ENCODE peak calls at places on chromosome 17, in ten cellular contexts. One of them, this sample, is unnamed. For H3K9me3, the result is how much of the 10 kb centered on the place peaks cover.

GRCh38 chr17:44257815-44258750 is 9.9 kb downstream of the SLC4A1 start:
- DNase-seq in ascending aorta: no peak
- DNase-seq in transverse colon: no peak
- DNase-seq in psoas muscle: no peak
- DNase-seq in effector memory CD4-positive, alpha-beta T cell: no peak
- DNase-seq in mammary epithelial cell: no peak
- DNase-seq in GM23248: no peak
- DNase-seq in endodermal cell: no peak
- DNase-seq in HepG2: no peak
- DNase-seq in ovary: no peak
- DNase-seq in this sample: no peak

GRCh38 chr17:7023576-7024401 is 939 bp downstream of the BCL6B start:
- DNase-seq in ascending aorta: peak
- DNase-seq in transverse colon: peak
- DNase-seq in psoas muscle: peak
- DNase-seq in effector memory CD4-positive, alpha-beta T cell: peak
- DNase-seq in mammary epithelial cell: peak
- DNase-seq in GM23248: peak
- DNase-seq in endodermal cell: peak
- DNase-seq in HepG2: no peak
- DNase-seq in ovary: peak
- DNase-seq in this sample: peak

GRCh38 chr17:62794666-62794971 is 13.5 kb downstream of the MARCHF10 start:
- DNase-seq in ascending aorta: peak
- DNase-seq in transverse colon: no peak
- DNase-seq in psoas muscle: no peak
- DNase-seq in effector memory CD4-positive, alpha-beta T cell: no peak
- DNase-seq in mammary epithelial cell: no peak
- DNase-seq in GM23248: no peak
- DNase-seq in endodermal cell: no peak
- DNase-seq in HepG2: no peak
- DNase-seq in ovary: no peak
- DNase-seq in this sample: no peak

GRCh38 chr17:6239237-6239798 is 169.1 kb downstream of the WSCD1 start:
- DNase-seq in ascending aorta: no peak
- DNase-seq in transverse colon: no peak
- DNase-seq in psoas muscle: no peak
- DNase-seq in effector memory CD4-positive, alpha-beta T cell: no peak
- DNase-seq in mammary epithelial cell: peak
- DNase-seq in GM23248: no peak
- DNase-seq in endodermal cell: peak
- DNase-seq in HepG2: no peak
- DNase-seq in ovary: no peak
- DNase-seq in this sample: no peak

GRCh38 chr17:9676742-9677387 is 31.5 kb downstream of the USP43 start:
- DNase-seq in ascending aorta: no peak
- DNase-seq in transverse colon: no peak
- DNase-seq in psoas muscle: no peak
- DNase-seq in effector memory CD4-positive, alpha-beta T cell: no peak
- DNase-seq in mammary epithelial cell: peak
- DNase-seq in GM23248: peak
- DNase-seq in endodermal cell: peak
- DNase-seq in HepG2: peak
- DNase-seq in ovary: no peak
- DNase-seq in this sample: no peak

GRCh38 chr17:8941980-8942617 is 23.4 kb downstream of the PIK3R5 start:
- DNase-seq in ascending aorta: no peak
- DNase-seq in transverse colon: no peak
- DNase-seq in psoas muscle: no peak
- DNase-seq in effector memory CD4-positive, alpha-beta T cell: no peak
- DNase-seq in mammary epithelial cell: no peak
- DNase-seq in GM23248: no peak
- DNase-seq in endodermal cell: no peak
- DNase-seq in HepG2: no peak
- DNase-seq in ovary: no peak
- DNase-seq in this sample: no peak

GRCh38 chr17:57707892-57708291 is 37.2 kb downstream of the CCDC182 start:
- DNase-seq in ascending aorta: peak
- DNase-seq in transverse colon: no peak
- DNase-seq in psoas muscle: peak
- DNase-seq in effector memory CD4-positive, alpha-beta T cell: no peak
- DNase-seq in mammary epithelial cell: no peak
- DNase-seq in GM23248: peak
- DNase-seq in endodermal cell: peak
- DNase-seq in HepG2: no peak
- DNase-seq in ovary: peak
- DNase-seq in this sample: no peak

GRCh38 chr17:79027274-79027924 is 3.4 kb downstream of the C1QTNF1 start:
- DNase-seq in ascending aorta: peak
- DNase-seq in transverse colon: no peak
- DNase-seq in psoas muscle: no peak
- DNase-seq in effector memory CD4-positive, alpha-beta T cell: no peak
- DNase-seq in mammary epithelial cell: no peak
- DNase-seq in GM23248: peak
- DNase-seq in endodermal cell: peak
- DNase-seq in HepG2: peak
- DNase-seq in ovary: peak
- DNase-seq in this sample: no peak

GRCh38 chr17:36949461-36949927 is 740 bp downstream of the AATF start:
- DNase-seq in ascending aorta: no peak
- DNase-seq in transverse colon: no peak
- DNase-seq in psoas muscle: no peak
- DNase-seq in effector memory CD4-positive, alpha-beta T cell: no peak
- DNase-seq in mammary epithelial cell: no peak
- DNase-seq in GM23248: no peak
- DNase-seq in endodermal cell: no peak
- DNase-seq in HepG2: peak
- DNase-seq in ovary: no peak
- DNase-seq in this sample: no peak

GRCh38 chr17:51445934-51446333 is 185.6 kb downstream of the UTP18 start:
- DNase-seq in ascending aorta: no peak
- DNase-seq in transverse colon: no peak
- DNase-seq in psoas muscle: no peak
- DNase-seq in effector memory CD4-positive, alpha-beta T cell: no peak
- DNase-seq in mammary epithelial cell: no peak
- DNase-seq in GM23248: no peak
- DNase-seq in endodermal cell: peak
- DNase-seq in HepG2: no peak
- DNase-seq in ovary: no peak
- DNase-seq in this sample: no peak
- H3K9me3 ChIP-seq in ascending aorta: under half
- H3K9me3 ChIP-seq in transverse colon: under half
- H3K9me3 ChIP-seq in psoas muscle: under half
- H3K9me3 ChIP-seq in effector memory CD4-positive, alpha-beta T cell: under half
- H3K9me3 ChIP-seq in mammary epithelial cell: under half
- H3K9me3 ChIP-seq in GM23248: under half
- H3K9me3 ChIP-seq in endodermal cell: under half
- H3K9me3 ChIP-seq in HepG2: under half
- H3K9me3 ChIP-seq in ovary: under half
- H3K9me3 ChIP-seq in this sample: under half

GRCh38 chr17:21530311-21530710 is 154.2 kb downstream of the KCNJ12 start:
- DNase-seq in ascending aorta: no peak
- DNase-seq in transverse colon: no peak
- DNase-seq in psoas muscle: no peak
- DNase-seq in effector memory CD4-positive, alpha-beta T cell: no peak
- DNase-seq in mammary epithelial cell: no peak
- DNase-seq in GM23248: no peak
- DNase-seq in endodermal cell: no peak
- DNase-seq in HepG2: no peak
- DNase-seq in ovary: no peak
- DNase-seq in this sample: no peak

GRCh38 chr17:21530841-21531240 is 154.7 kb downstream of the KCNJ12 start:
- DNase-seq in ascending aorta: no peak
- DNase-seq in transverse colon: no peak
- DNase-seq in psoas muscle: no peak
- DNase-seq in effector memory CD4-positive, alpha-beta T cell: no peak
- DNase-seq in mammary epithelial cell: no peak
- DNase-seq in GM23248: no peak
- DNase-seq in endodermal cell: no peak
- DNase-seq in HepG2: no peak
- DNase-seq in ovary: no peak
- DNase-seq in this sample: no peak

GRCh38 chr17:21525464-21526130 is 149.4 kb downstream of the KCNJ12 start:
- DNase-seq in ascending aorta: no peak
- DNase-seq in transverse colon: no peak
- DNase-seq in psoas muscle: no peak
- DNase-seq in effector memory CD4-positive, alpha-beta T cell: no peak
- DNase-seq in mammary epithelial cell: no peak
- DNase-seq in GM23248: no peak
- DNase-seq in endodermal cell: peak
- DNase-seq in HepG2: no peak
- DNase-seq in ovary: no peak
- DNase-seq in this sample: no peak

GRCh38 chr17:21524211-21524591 is 148.0 kb downstream of the KCNJ12 start:
- DNase-seq in ascending aorta: no peak
- DNase-seq in transverse colon: no peak
- DNase-seq in psoas muscle: peak
- DNase-seq in effector memory CD4-positive, alpha-beta T cell: no peak
- DNase-seq in mammary epithelial cell: no peak
- DNase-seq in GM23248: no peak
- DNase-seq in endodermal cell: peak
- DNase-seq in HepG2: no peak
- DNase-seq in ovary: no peak
- DNase-seq in this sample: no peak

DNA sequence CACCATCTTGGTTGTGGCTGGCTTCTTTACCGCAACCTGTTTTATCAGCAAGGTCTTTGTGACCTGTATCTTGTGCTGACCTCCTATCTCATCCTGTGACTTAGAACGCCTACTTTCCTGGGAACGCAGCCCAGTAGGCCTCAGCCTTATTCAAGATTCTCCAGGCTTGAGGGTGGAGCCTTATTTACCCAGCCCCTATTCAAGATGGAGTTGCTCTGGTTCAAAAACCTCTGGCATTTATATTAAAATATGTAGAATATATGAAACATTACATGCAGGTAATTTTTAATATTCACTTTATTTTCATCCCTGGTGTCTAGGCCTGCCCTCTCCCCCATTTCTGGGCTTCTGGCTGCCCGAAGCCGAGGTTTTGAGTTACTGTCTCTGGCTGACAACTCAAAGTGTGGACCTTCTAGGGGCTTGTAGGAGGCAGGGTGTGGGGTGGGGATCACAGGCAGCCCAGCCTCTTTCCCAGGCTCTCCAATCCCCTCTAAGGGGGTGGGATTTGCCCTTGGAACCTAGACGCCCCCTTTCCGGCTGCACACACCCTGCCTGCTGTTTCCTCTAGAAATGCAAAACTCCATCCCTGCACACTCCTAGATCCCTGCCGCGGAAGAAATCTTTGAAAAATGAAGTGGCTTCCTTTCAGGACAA is 152.0 kb downstream of the KCNJ12 start:
- DNase-seq in ascending aorta: no peak
- DNase-seq in transverse colon: no peak
- DNase-seq in psoas muscle: no peak
- DNase-seq in effector memory CD4-positive, alpha-beta T cell: no peak
- DNase-seq in mammary epithelial cell: no peak
- DNase-seq in GM23248: no peak
- DNase-seq in endodermal cell: no peak
- DNase-seq in HepG2: no peak
- DNase-seq in ovary: no peak
- DNase-seq in this sample: no peak
- H3K9me3 ChIP-seq in ascending aorta: under half
- H3K9me3 ChIP-seq in transverse colon: under half
- H3K9me3 ChIP-seq in psoas muscle: under half
- H3K9me3 ChIP-seq in effector memory CD4-positive, alpha-beta T cell: under half
- H3K9me3 ChIP-seq in mammary epithelial cell: under half
- H3K9me3 ChIP-seq in GM23248: under half
- H3K9me3 ChIP-seq in endodermal cell: under half
- H3K9me3 ChIP-seq in HepG2: under half
- H3K9me3 ChIP-seq in ovary: under half
- H3K9me3 ChIP-seq in this sample: under half

GRCh38 chr17:18891541-18891940 is 33.6 kb downstream of the PRPSAP2 start:
- DNase-seq in ascending aorta: no peak
- DNase-seq in transverse colon: no peak
- DNase-seq in psoas muscle: no peak
- DNase-seq in effector memory CD4-positive, alpha-beta T cell: no peak
- DNase-seq in mammary epithelial cell: no peak
- DNase-seq in GM23248: no peak
- DNase-seq in endodermal cell: no peak
- DNase-seq in HepG2: no peak
- DNase-seq in ovary: no peak
- DNase-seq in this sample: no peak

GRCh38 chr17:18896947-18897346 is 39.0 kb downstream of the PRPSAP2 start:
- DNase-seq in ascending aorta: no peak
- DNase-seq in transverse colon: no peak
- DNase-seq in psoas muscle: no peak
- DNase-seq in effector memory CD4-positive, alpha-beta T cell: no peak
- DNase-seq in mammary epithelial cell: no peak
- DNase-seq in GM23248: no peak
- DNase-seq in endodermal cell: no peak
- DNase-seq in HepG2: no peak
- DNase-seq in ovary: no peak
- DNase-seq in this sample: no peak

DNA sequence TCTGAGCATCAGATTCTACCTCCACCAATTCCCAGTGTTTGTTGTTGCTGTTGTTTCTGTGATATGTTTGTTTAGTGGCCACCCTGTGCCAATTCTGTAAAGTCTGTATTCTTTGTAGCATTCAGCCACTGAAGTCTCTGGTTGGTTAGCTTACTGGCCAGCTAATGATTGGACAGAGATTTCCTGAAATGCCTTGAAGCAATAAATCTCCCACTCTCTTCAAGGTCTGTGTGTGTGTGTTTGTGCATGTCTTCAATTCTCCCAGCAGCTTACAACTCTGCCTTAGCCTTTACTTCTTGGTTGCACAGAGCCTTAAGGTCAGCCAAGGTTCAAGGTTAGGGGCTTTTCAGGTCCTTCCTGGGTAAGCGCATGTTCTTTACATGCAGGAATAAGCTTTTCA is 38.2 kb downstream of the PRPSAP2 start:
- DNase-seq in ascending aorta: peak
- DNase-seq in transverse colon: no peak
- DNase-seq in psoas muscle: no peak
- DNase-seq in effector memory CD4-positive, alpha-beta T cell: no peak
- DNase-seq in mammary epithelial cell: no peak
- DNase-seq in GM23248: no peak
- DNase-seq in endodermal cell: no peak
- DNase-seq in HepG2: no peak
- DNase-seq in ovary: no peak
- DNase-seq in this sample: no peak
- H3K9me3 ChIP-seq in ascending aorta: under half
- H3K9me3 ChIP-seq in transverse colon: under half
- H3K9me3 ChIP-seq in psoas muscle: under half
- H3K9me3 ChIP-seq in effector memory CD4-positive, alpha-beta T cell: under half
- H3K9me3 ChIP-seq in mammary epithelial cell: under half
- H3K9me3 ChIP-seq in GM23248: under half
- H3K9me3 ChIP-seq in endodermal cell: under half
- H3K9me3 ChIP-seq in HepG2: under half
- H3K9me3 ChIP-seq in ovary: under half
- H3K9me3 ChIP-seq in this sample: under half

DNA sequence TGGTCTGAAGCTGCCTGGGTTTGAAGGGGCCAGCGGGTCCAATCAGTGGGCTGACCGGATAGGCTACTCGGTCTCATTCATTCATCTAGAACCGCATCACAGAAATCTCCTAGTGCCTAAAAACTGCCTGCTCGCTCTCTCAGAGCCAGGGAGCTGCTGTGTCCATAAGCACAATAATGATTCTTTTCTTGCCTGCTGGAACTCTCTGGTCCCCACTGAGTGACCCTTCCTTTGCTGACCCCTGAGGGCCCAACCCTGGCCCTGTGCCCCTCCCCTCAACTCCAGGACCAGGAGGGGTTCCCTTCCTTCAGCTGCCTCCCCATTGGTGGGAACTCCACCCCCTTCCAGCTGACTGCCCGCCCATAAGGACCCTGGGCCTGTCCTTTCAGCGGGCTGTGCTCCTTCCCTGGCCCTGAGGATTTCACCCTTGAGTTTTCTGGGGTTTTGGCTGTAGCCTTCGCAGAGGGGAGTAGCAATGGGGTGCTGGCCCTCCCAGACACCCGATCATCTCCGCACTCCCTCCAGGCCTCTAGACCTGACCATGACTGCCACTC is 39.5 kb upstream of the DNAH9 start:
- DNase-seq in ascending aorta: no peak
- DNase-seq in transverse colon: no peak
- DNase-seq in psoas muscle: no peak
- DNase-seq in effector memory CD4-positive, alpha-beta T cell: no peak
- DNase-seq in mammary epithelial cell: no peak
- DNase-seq in GM23248: no peak
- DNase-seq in endodermal cell: no peak
- DNase-seq in HepG2: no peak
- DNase-seq in ovary: no peak
- DNase-seq in this sample: no peak
- H3K9me3 ChIP-seq in ascending aorta: under half
- H3K9me3 ChIP-seq in transverse colon: under half
- H3K9me3 ChIP-seq in psoas muscle: under half
- H3K9me3 ChIP-seq in effector memory CD4-positive, alpha-beta T cell: under half
- H3K9me3 ChIP-seq in mammary epithelial cell: under half
- H3K9me3 ChIP-seq in GM23248: under half
- H3K9me3 ChIP-seq in endodermal cell: under half
- H3K9me3 ChIP-seq in HepG2: under half
- H3K9me3 ChIP-seq in ovary: under half
- H3K9me3 ChIP-seq in this sample: under half